ENCODE peak calls at places on chromosomes 11 and 22, in eight cellular contexts. K, E, S, L, W, Z, P and N are unnamed samples. For H3K36me3 and H3K4me1, the result is how much of the 10 kb centered on the place peaks cover.

GRCh38 chr22:36104435-36104834 is 56.1 kb downstream of the APOL3 start:
- DNase-seq in W (peak), P (no peak), L (no peak), Z (no peak), S (no peak), E (no peak), K (no peak), N (no peak)

GRCh38 chr22:22811016-22812009 is 76.3 kb upstream of the IGLL5 start:
- DNase-seq in E (no peak), L (no peak), Z (no peak), S (no peak), K (no peak), P (no peak), W (no peak), N (no peak)

GRCh38 chr11:119828011-119828410 is 99.0 kb upstream of the NECTIN1 start:
- DNase-seq in W (no peak), Z (no peak), E (no peak), L (no peak), P (no peak), S (no peak), K (no peak), N (no peak)

GRCh38 chr22:30314918-30315317 is 11.8 kb downstream of the TBC1D10A start:
- DNase-seq in Z (no peak), K (no peak), S (no peak), L (peak), P (no peak), W (no peak), E (no peak), N (no peak)

GRCh38 chr11:69205929-69206612 is 50.3 kb downstream of the SMIM38 start:
- DNase-seq in P (no peak), Z (no peak), W (no peak), S (no peak), L (peak), E (no peak), K (no peak), N (no peak)

GRCh38 chr22:41341990-41342389 is 39.8 kb upstream of the TEF start:
- DNase-seq in S (no peak), Z (no peak), K (no peak), E (no peak), W (no peak), P (no peak), L (no peak), N (no peak)

GRCh38 chr22:40407831-40408717 is 37.7 kb downstream of the SGSM3 start:
- DNase-seq in P (no peak), E (no peak), S (no peak), K (no peak), L (no peak), W (no peak), Z (no peak), N (no peak)

GRCh38 chr22:45617948-45618347 is 53.7 kb upstream of the ATXN10 start:
- DNase-seq in S (no peak), L (no peak), K (no peak), E (no peak), Z (no peak), P (no peak), W (no peak), N (no peak)

GRCh38 chr11:125163431-125164011 is 1.0 kb upstream of the PKNOX2 start:
- DNase-seq in P (no peak), S (peak), Z (no peak), W (peak), K (no peak), E (peak), L (no peak), N (no peak)

GRCh38 chr11:33412231-33412630 is 155.1 kb downstream of the HIPK3 start:
- DNase-seq in P (no peak), K (no peak), W (no peak), L (no peak), E (no peak), S (no peak), Z (no peak), N (no peak)

GRCh38 chr11:129785383-129786111 is 30.1 kb upstream of the TMEM45B start:
- DNase-seq in K (no peak), L (no peak), E (no peak), S (no peak), Z (no peak), P (peak), W (peak), N (no peak)

GRCh38 chr22:40196628-40197027 is 18.9 kb downstream of the TNRC6B start:
- DNase-seq in K (no peak), W (no peak), L (no peak), P (no peak), S (no peak), Z (no peak), E (no peak), N (no peak)

GRCh38 chr22:39727541-39727940 is 157.0 kb downstream of the CACNA1I start:
- DNase-seq in K (no peak), P (no peak), L (no peak), E (no peak), S (no peak), Z (no peak), W (no peak), N (no peak)

GRCh38 chr22:17841836-17842235 is 67.6 kb upstream of the BID start:
- DNase-seq in S (peak), L (no peak), W (no peak), P (no peak), E (no peak), Z (no peak), K (no peak), N (no peak)

GRCh38 chr11:26947379-26947844 is 46.5 kb upstream of the FIBIN start:
- DNase-seq in E (no peak), W (no peak), K (no peak), Z (peak), S (peak), L (no peak), P (no peak), N (no peak)

GRCh38 chr22:24398409-24398808 is 29.0 kb upstream of the ADORA2A start:
- DNase-seq in Z (no peak), W (no peak), L (no peak), S (no peak), E (no peak), K (no peak), P (no peak), N (no peak)

GRCh38 chr11:79592441-79593223 is 151.8 kb upstream of the TENM4 start:
- DNase-seq in K (no peak), E (no peak), P (no peak), S (no peak), W (no peak), Z (no peak), L (no peak), N (no peak)

GRCh38 chr11:104343578-104343977 is 179.6 kb upstream of the PDGFD start:
- DNase-seq in E (no peak), Z (no peak), L (no peak), P (no peak), S (no peak), W (peak), K (no peak), N (peak)

GRCh38 chr11:47161134-47161854 is 15.4 kb downstream of the ARFGAP2 start:
- DNase-seq in W (peak), K (peak), E (peak), Z (peak), S (peak), L (peak), P (peak), N (peak)

GRCh38 chr11:64854534-64855502 is 10.4 kb upstream of the CDC42BPG start:
- DNase-seq in S (peak), Z (peak), W (no peak), P (no peak), K (peak), L (peak), E (no peak), N (no peak)

GRCh38 chr22:44445307-44445680 is 52.7 kb downstream of the RTL6 start:
- DNase-seq in P (no peak), L (peak), E (no peak), W (no peak), K (no peak), S (no peak), Z (no peak), N (no peak)

GRCh38 chr11:126416542-126417090 is 61.1 kb downstream of the ST3GAL4 start:
- DNase-seq in P (peak), E (peak), S (peak), Z (peak), K (peak), L (peak), W (peak), N (no peak)

GRCh38 chr11:112465433-112466024 is 204.9 kb upstream of the PLET1 start:
- DNase-seq in E (no peak), L (no peak), S (no peak), K (no peak), W (no peak), P (no peak), Z (no peak), N (no peak)

GRCh38 chr22:39314251-39314971 is 5.0 kb downstream of the RPL3 start:
- DNase-seq in E (no peak), L (peak), W (peak), K (no peak), S (no peak), Z (no peak), P (no peak), N (peak)

GRCh38 chr11:44598831-44599230 is 33.4 kb downstream of the CD82 start:
- DNase-seq in K (no peak), L (no peak), P (no peak), W (no peak), Z (no peak), S (no peak), E (no peak), N (no peak)
- H3K36me3 ChIP-seq in K (under half), L (under half), P (under half), W (under half), Z (under half), S (under half), E (under half), N (under half)

GRCh38 chr11:14449302-14449714 is 50.3 kb downstream of the COPB1 start:
- DNase-seq in K (no peak), S (no peak), E (no peak), W (no peak), Z (no peak), L (no peak), P (no peak), N (no peak)
- H3K4me1 ChIP-seq in K (under half), S (under half), E (under half), W (under half), Z (under half), L (under half), P (under half), N (under half)

DNA sequence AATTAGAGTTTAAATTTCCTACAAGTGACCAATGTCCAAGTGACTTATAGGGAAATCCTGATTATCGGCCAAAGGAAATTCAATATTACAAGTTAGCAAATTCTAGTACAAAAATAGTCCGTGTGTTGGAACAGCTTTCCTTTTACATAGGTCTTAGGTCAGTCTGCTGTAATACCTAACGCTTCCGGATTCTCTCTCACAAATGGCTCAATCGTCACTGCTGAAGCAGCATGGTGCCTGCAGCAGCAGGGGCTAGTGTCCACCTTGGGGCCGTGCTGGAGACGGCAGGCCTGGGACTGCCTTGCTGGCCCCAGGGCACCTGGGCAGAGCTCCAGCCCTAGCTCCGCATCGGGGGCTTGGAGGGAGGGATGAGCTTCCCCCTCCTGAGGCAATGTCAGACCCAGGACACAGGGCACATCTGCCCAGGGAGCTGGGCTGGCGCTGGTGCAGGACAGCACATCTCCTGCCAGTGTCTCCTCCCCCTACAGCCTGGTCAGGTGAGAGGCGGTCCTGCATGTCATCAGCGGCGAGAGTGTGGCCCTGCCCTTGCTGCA is 39.4 kb upstream of the CLTCL1 start:
- DNase-seq in W (no peak), P (no peak), K (no peak), E (no peak), S (no peak), Z (no peak), L (no peak), N (no peak)
- H3K36me3 ChIP-seq in W (under half), P (under half), K (half or more), E (under half), S (under half), Z (half or more), L (under half), N (under half)

GRCh38 chr11:57203359-57203758 is 21.6 kb downstream of the LRRC55 start:
- DNase-seq in E (no peak), L (no peak), W (peak), P (no peak), Z (peak), K (peak), S (no peak), N (no peak)
- H3K4me1 ChIP-seq in E (under half), L (under half), W (under half), P (under half), Z (under half), K (under half), S (under half), N (under half)

GRCh38 chr22:37303821-37304274 is 21.5 kb downstream of the CYTH4 start:
- DNase-seq in L (peak), P (no peak), S (no peak), W (no peak), E (no peak), Z (no peak), K (no peak), N (no peak)

GRCh38 chr22:37305873-37306272 is 23.6 kb downstream of the CYTH4 start:
- DNase-seq in K (no peak), E (no peak), P (no peak), L (no peak), Z (no peak), S (no peak), W (no peak), N (no peak)

GRCh38 chr22:37304595-37305343 is 22.5 kb downstream of the CYTH4 start:
- DNase-seq in Z (no peak), K (no peak), L (no peak), P (no peak), W (peak), E (no peak), S (no peak), N (peak)

GRCh38 chr22:37308385-37309200 is 26.3 kb downstream of the CYTH4 start:
- DNase-seq in E (no peak), Z (no peak), K (no peak), S (no peak), L (no peak), W (no peak), P (no peak), N (no peak)

GRCh38 chr22:37306494-37306829 is 24.2 kb downstream of the CYTH4 start:
- DNase-seq in S (no peak), E (no peak), L (no peak), Z (no peak), K (no peak), P (no peak), W (no peak), N (no peak)
- H3K36me3 ChIP-seq in S (under half), E (under half), L (under half), Z (under half), K (under half), P (under half), W (under half), N (under half)

GRCh38 chr11:66843776-66844495 is 695 bp downstream of the RCE1 start:
- DNase-seq in Z (no peak), P (no peak), S (peak), E (no peak), K (no peak), L (no peak), W (no peak), N (no peak)

GRCh38 chr11:66842896-66843775 is at the start of gene RCE1:
- DNase-seq in E (peak), L (peak), W (peak), K (peak), P (peak), Z (peak), S (peak), N (peak)

GRCh38 chr11:66841861-66842260 is 1.4 kb upstream of the RCE1 start:
- DNase-seq in S (peak), P (no peak), L (peak), Z (no peak), W (no peak), K (no peak), E (no peak), N (no peak)

GRCh38 chr11:66842501-66842895 is 743 bp upstream of the RCE1 start:
- DNase-seq in P (no peak), S (no peak), W (no peak), Z (peak), E (no peak), K (no peak), L (no peak), N (no peak)

DNA sequence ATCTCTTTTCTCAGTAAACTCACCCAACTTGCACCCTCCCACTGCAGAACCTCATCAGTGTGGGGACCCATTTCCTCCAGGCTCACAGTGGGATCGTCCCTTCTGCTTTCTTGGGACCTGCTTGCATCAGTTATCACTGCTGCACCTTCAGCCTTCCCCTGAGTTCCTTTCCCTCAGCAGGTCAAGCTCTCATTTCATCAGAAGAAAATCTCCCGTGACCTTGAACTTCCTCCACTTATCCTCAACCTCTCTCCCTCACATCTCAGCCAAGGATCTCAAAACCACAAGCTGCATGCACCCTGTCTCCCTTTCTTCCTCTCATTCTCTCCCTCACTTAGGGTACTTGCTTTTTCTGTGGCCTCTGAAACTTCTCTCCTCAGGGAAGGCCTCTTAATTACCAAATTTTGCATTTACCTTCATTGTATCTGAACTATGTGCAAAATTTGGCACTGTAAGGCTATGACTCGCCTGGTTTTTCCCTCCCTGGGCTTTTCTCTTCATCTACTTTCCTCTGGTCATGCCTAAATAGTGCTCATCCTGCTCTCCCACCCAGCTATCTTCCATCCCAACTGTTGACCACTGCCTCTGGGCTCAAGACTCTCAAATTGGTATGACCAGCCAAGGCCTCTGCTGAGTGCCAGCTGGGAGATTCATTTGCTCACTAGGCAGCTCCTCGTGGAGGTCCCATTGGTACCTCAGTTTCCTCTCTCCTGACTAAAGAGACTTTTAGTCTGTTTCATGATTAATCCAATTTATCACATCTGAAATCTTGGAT is 2.7 kb upstream of the RCE1 start:
- DNase-seq in K (no peak), P (no peak), S (no peak), L (no peak), Z (peak), E (no peak), W (no peak), N (no peak)
- H3K4me1 ChIP-seq in K (under half), P (under half), S (under half), L (under half), Z (under half), E (under half), W (under half), N (under half)